ENCODE peak calls at places on chromosomes 5 and 9, in seven cellular contexts. E, A, D, G, P, U and M are unnamed samples. For H3K4me1, the result is how much of the 10 kb centered on the place peaks cover.

GRCh38 chr9:80928697-80929096 is 760.6 kb downstream of the TLE1 start:
- DNase-seq in P (no peak), D (no peak), A (no peak), G (no peak), U (no peak), E (no peak), M (no peak)

GRCh38 chr5:164637931-164638521 is 1132.6 kb downstream of the MAT2B start:
- DNase-seq in U (no peak), E (no peak), P (no peak), G (no peak), D (no peak), A (no peak), M (no peak)

GRCh38 chr5:643351-643801 is 31.2 kb downstream of the CEP72 start:
- DNase-seq in G (no peak), E (no peak), P (no peak), D (no peak), U (no peak), A (no peak), M (no peak)

GRCh38 chr5:175542232-175542965 is 64.0 kb downstream of the SFXN1 start:
- DNase-seq in G (no peak), U (no peak), P (no peak), A (no peak), E (no peak), D (no peak), M (no peak)

GRCh38 chr5:81747030-81747429 is 3.9 kb downstream of the SSBP2 start:
- DNase-seq in G (no peak), U (no peak), D (no peak), A (no peak), P (no peak), E (no peak), M (no peak)

GRCh38 chr5:77846422-77847128 is 70.4 kb upstream of the TBCA start:
- DNase-seq in D (peak), U (no peak), G (no peak), P (no peak), A (no peak), E (no peak), M (no peak)

GRCh38 chr5:17374973-17375844 is 122.8 kb upstream of the TAF11L2 start:
- DNase-seq in U (peak), A (no peak), D (no peak), G (no peak), E (no peak), P (no peak), M (no peak)

GRCh38 chr5:104431946-104432345 is 869.4 kb upstream of the NUDT12 start:
- DNase-seq in U (no peak), P (no peak), G (no peak), A (no peak), E (no peak), D (no peak), M (no peak)

GRCh38 chr5:151082976-151083651 is 2.3 kb upstream of the TNIP1 start:
- DNase-seq in G (no peak), E (no peak), P (no peak), D (no peak), U (peak), A (no peak), M (peak)

GRCh38 chr5:86679529-86679928 is 61.8 kb downstream of the COX7C start:
- DNase-seq in U (peak), D (no peak), P (no peak), E (no peak), G (no peak), A (peak), M (peak)

GRCh38 chr5:74875994-74876791 is 10.0 kb upstream of the FAM169A start:
- DNase-seq in P (no peak), A (no peak), D (no peak), G (no peak), E (no peak), U (no peak), M (no peak)

GRCh38 chr9:100129772-100130171 is 30.7 kb downstream of the INVS start:
- DNase-seq in G (no peak), P (no peak), E (no peak), A (no peak), U (no peak), D (no peak), M (no peak)

GRCh38 chr9:98806394-98807069 is 938 bp upstream of the GALNT12 start:
- DNase-seq in E (no peak), D (no peak), A (no peak), U (peak), G (no peak), P (no peak), M (no peak)

GRCh38 chr5:157049605-157050004 is 9.3 kb downstream of the HAVCR1 start:
- DNase-seq in E (no peak), P (no peak), U (no peak), D (no peak), G (no peak), A (no peak), M (no peak)

GRCh38 chr9:127569819-127570401 is 42.2 kb upstream of the STXBP1 start:
- DNase-seq in D (no peak), G (no peak), A (no peak), P (no peak), E (no peak), U (peak), M (no peak)

GRCh38 chr5:178301641-178302040 is 69.0 kb upstream of the PHYKPL start:
- DNase-seq in P (no peak), A (no peak), D (no peak), U (no peak), G (no peak), E (no peak), M (no peak)

GRCh38 chr9:36091028-36091953 is 45.2 kb upstream of the GLIPR2 start:
- DNase-seq in A (no peak), E (no peak), G (no peak), D (no peak), U (peak), P (peak), M (peak)

GRCh38 chr5:71828641-71829040 is 109.6 kb downstream of the CARTPT start:
- DNase-seq in G (no peak), P (no peak), E (no peak), U (peak), D (no peak), A (no peak), M (no peak)

GRCh38 chr5:120630550-120630949 is 166.4 kb downstream of the PRR16 start:
- DNase-seq in G (no peak), U (no peak), E (no peak), D (no peak), P (no peak), A (no peak), M (no peak)

GRCh38 chr5:128196791-128197190 is 113.2 kb downstream of the SLC12A2 start:
- DNase-seq in G (no peak), U (peak), D (no peak), P (peak), E (no peak), A (no peak), M (no peak)

GRCh38 chr5:78699565-78700143 is 51.1 kb upstream of the LHFPL2 start:
- DNase-seq in U (peak), P (no peak), G (no peak), E (no peak), A (no peak), D (no peak), M (no peak)

GRCh38 chr5:111389390-111390082 is 122.8 kb downstream of the STARD4 start:
- DNase-seq in P (no peak), A (no peak), G (no peak), D (no peak), E (no peak), U (peak), M (no peak)

GRCh38 chr9:132877818-132878694 is at the start of gene AK8:
- DNase-seq in D (peak), P (peak), A (peak), E (no peak), U (peak), G (peak), M (peak)

GRCh38 chr5:168270446-168270845 is 21.0 kb upstream of the WWC1 start:
- DNase-seq in G (no peak), U (peak), P (no peak), A (no peak), D (no peak), E (no peak), M (no peak)

GRCh38 chr5:168273056-168273980 is 18.1 kb upstream of the WWC1 start:
- DNase-seq in A (no peak), P (no peak), U (no peak), E (no peak), D (no peak), G (no peak), M (no peak)

GRCh38 chr5:168266016-168266415 is 25.4 kb upstream of the WWC1 start:
- DNase-seq in E (no peak), P (no peak), G (no peak), D (no peak), A (peak), U (no peak), M (peak)

GRCh38 chr5:168269950-168270349 is 21.5 kb upstream of the WWC1 start:
- DNase-seq in A (no peak), P (no peak), E (no peak), D (no peak), G (no peak), U (peak), M (no peak)

DNA sequence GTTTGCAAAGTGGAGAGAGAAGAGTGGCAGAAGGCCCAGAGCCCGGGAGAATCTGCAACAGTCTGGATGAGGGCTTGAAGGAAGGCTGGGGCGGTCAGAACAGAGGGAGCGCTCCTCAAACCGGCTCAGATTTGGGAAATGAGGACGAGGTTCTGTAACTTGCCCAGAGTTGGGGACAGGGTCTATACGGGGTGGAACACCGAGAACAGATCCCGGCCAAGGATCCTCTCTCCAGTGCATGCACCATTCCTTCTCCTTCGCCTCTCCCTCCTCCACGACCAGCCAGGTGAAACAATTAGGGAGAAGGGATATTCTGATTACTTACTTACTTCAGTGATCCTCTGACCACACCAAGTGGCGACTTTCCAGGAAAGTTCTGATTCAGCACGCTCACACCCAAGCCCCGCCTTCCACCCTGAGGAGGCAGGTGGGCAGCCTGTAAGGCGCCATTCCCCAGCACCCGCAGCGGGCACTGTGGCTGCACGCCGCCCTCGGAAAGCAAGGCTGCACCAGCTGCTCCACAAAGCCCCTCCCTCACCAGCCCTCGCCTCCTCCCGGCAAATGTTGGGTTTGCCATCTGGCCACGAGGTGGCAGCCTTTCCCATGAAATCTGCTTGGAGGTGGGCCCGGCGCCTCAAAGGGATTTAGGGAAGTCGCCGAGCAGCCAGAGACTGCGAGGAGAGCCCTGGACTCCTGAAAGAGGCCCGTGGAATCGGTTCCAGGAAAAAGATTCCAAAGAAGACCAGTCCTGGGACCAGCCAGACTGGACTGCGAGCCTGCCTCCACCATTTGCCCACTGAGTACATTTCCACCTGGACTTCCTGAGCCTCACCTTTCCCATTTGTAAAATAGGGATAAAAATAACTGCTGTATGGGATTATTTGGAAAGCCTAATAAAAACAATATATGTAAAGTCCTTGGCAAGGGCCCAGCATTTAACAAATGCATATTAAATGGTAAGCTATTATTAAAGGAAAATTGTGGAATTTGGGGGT is 22.2 kb upstream of the WWC1 start:
- DNase-seq in E (no peak), A (peak), G (peak), D (peak), P (peak), U (peak), M (peak)
- TF ChIP-seq POLR2A in E (no peak), A (no peak), G (no peak), D (no peak), P (no peak), U (peak), M (no peak)

GRCh38 chr5:68265822-68266395 is 50.4 kb downstream of the PIK3R1 start:
- DNase-seq in G (no peak), D (no peak), E (no peak), A (no peak), P (no peak), U (peak), M (no peak)
- H3K4me1 ChIP-seq in G (under half), D (half or more), E (under half), A (half or more), P (under half), U (under half), M (half or more)

DNA sequence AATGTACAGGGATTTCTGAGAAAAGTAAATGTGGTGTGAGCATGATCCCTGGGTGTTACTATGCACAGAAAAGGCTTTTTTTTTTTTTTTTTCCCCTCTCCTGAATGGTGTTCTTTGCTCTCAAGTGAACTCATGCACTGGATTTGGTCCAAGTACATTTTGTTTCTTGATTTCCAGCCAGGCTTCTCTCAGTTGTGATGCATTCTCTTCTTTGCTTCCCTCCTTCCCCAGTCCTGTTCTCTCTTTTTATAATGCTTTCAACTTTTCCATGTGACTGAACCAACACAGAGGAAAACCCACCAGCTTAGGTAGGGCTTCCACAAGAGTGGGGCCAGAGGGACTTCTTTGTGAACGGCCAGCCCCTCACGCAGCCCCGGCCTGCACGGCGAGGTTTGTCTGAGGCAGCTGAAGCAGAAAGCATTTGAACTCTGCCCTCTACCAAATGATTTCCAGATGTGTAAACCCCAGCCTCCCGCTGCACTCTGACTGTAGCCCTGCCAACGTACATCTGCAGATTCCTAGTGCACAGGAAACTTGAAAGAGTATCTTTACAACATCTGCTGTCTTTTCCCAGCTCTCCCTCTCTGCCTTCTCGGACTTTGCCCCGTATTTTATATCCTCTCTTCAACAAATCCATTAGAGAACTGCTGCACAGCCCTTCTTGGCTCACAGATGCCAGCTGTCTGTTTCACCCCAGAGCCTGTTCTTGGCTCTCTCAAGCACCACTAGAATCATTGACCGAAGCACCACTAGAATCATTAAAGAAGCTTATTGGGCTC is 71.8 kb upstream of the CD180 start:
- DNase-seq in P (peak), D (peak), G (no peak), E (no peak), U (peak), A (peak), M (peak)
- H3K4me3 ChIP-seq in P (no peak), D (no peak), G (peak), E (no peak), U (no peak), A (peak), M (no peak)

GRCh38 chr5:141680178-141680577 is 1.9 kb downstream of the ARAP3 start:
- DNase-seq in D (no peak), P (no peak), E (no peak), A (no peak), U (no peak), G (no peak), M (no peak)

GRCh38 chr5:141681695-141682641 is at the start of gene ARAP3:
- DNase-seq in D (peak), P (peak), A (peak), E (no peak), G (peak), U (peak), M (peak)

GRCh38 chr5:141681295-141681694 is 735 bp downstream of the ARAP3 start:
- DNase-seq in D (no peak), G (no peak), E (no peak), P (no peak), U (no peak), A (no peak), M (no peak)

GRCh38 chr5:141683596-141684161 is 1.6 kb upstream of the ARAP3 start:
- DNase-seq in A (no peak), G (no peak), U (no peak), P (no peak), E (no peak), D (no peak), M (no peak)

DNA sequence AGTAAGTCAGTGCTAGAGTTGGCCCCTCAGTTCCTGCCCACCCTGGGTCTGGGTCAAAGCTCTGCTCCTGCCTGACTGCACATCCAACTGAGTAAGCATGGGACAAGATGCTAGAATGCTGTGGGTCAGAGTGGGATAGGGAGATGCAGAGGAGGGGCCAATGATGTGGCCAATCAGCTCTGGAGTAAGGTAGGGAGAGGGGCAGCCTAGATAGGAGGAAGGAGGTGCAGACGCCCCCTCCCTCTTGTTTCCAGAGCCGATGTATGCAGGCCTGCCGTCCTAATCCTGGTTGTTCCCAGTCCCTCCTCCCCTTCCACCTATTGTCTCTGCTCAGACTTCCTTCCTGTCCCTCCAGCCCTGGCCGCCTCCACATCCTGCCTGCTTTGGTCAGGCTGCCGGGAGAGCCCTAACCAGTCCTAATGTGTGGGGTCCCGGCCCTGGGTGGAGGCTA is 1.3 kb downstream of the ARAP3 start:
- DNase-seq in P (no peak), A (no peak), U (peak), D (no peak), G (no peak), E (no peak), M (peak)
- TF ChIP-seq POLR2A in P (no peak), A (no peak), U (no peak), D (no peak), G (no peak), E (no peak), M (no peak)

GRCh38 chr5:173523388-173523787 is 93.1 kb downstream of the BOD1 start:
- DNase-seq in U (no peak), E (no peak), D (no peak), G (no peak), A (no peak), P (no peak), M (no peak)
- H3K4me1 ChIP-seq in U (under half), E (under half), D (under half), G (under half), A (under half), P (under half), M (under half)

DNA sequence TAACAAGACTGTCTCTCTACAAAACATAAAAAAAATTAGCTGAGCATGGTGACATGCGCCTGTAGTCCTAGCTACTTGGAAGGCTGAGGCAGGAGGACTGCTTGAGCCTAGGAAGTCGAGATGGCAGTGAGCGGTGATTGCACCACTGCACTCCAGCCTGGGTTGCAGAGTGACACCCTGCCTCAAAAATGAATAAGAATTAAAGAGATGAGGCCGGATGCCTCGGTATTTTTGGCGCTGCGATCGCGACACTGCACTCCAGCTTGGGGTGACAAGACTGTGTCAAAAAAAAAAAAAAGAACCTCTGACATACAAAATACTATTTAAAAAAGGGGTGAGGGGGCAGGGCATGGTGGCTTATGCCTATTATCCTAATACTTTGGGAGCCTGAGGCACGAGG is 7.3 kb downstream of the GPBP1 start:
- DNase-seq in G (no peak), D (no peak), U (no peak), P (no peak), A (no peak), E (no peak), M (no peak)
- H3K4me3 ChIP-seq in G (no peak), D (peak), U (no peak), P (peak), A (no peak), E (peak), M (no peak)